ENCODE peak calls at places on chromosomes 6 and 20, in five cellular contexts. L is mesothelial cell of epicardium, B is LNCaP clone FGC, C is brain microvascular endothelial cell, X is GM12865. E is an unnamed sample.

GRCh38 chr6:35341557-35341956 is 801 bp upstream of the PPARD start:
- DNase-seq in B (no peak), L (no peak), X (peak), C (no peak), E (no peak)

GRCh38 chr6:136446579-136447182 is 103.5 kb downstream of the MAP7 start:
- DNase-seq in L (no peak), C (no peak), X (no peak), B (no peak), E (no peak)

GRCh38 chr6:122604676-122605075 is 5.5 kb upstream of the PKIB start:
- DNase-seq in B (no peak), L (no peak), C (no peak), X (no peak), E (no peak)

GRCh38 chr6:13488015-13488895 is 855 bp upstream of the GFOD1 start:
- DNase-seq in L (no peak), X (peak), C (peak), B (no peak), E (no peak)

GRCh38 chr6:113893866-113894265 is 36.7 kb downstream of the MARCKS start:
- DNase-seq in B (no peak), X (no peak), L (no peak), C (no peak), E (no peak)

GRCh38 chr6:144710207-144710606 is 425.1 kb downstream of the UTRN start:
- DNase-seq in X (no peak), C (peak), B (no peak), L (no peak), E (no peak)

GRCh38 chr6:134676307-134677281 is 273.3 kb downstream of the ALDH8A1 start:
- DNase-seq in X (no peak), L (no peak), C (peak), B (no peak), E (no peak)

GRCh38 chr6:11277275-11278206 is 45.1 kb upstream of the NEDD9 start:
- DNase-seq in X (peak), L (no peak), C (peak), B (no peak), E (no peak)

GRCh38 chr20:44737116-44737515 is 8.5 kb upstream of the KCNK15 start:
- DNase-seq in B (no peak), X (no peak), L (no peak), C (no peak), E (no peak)

GRCh38 chr6:89989742-89990141 is 95.5 kb downstream of the GJA10 start:
- DNase-seq in C (peak), B (no peak), X (no peak), L (no peak), E (no peak)

GRCh38 chr6:20705741-20706140 is 171.5 kb downstream of the CDKAL1 start:
- DNase-seq in B (no peak), L (no peak), X (peak), C (no peak), E (no peak)

GRCh38 chr6:107657755-107658461 is 166.2 kb downstream of the SCML4 start:
- DNase-seq in B (no peak), X (peak), L (no peak), C (peak), E (no peak)

GRCh38 chr6:135161411-135161810 is 19.7 kb upstream of the MYB start:
- DNase-seq in X (no peak), B (no peak), C (no peak), L (no peak), E (no peak)

GRCh38 chr6:35737413-35738211 is 780 bp downstream of the ARMC12 start:
- DNase-seq in L (no peak), X (peak), B (peak), C (peak), E (no peak)

GRCh38 chr6:34391023-34391485 is 1.4 kb downstream of the NUDT3 start:
- DNase-seq in X (peak), L (no peak), C (peak), B (peak), E (no peak)

GRCh38 chr6:75449625-75450206 is 43.9 kb downstream of the FILIP1 start:
- DNase-seq in B (no peak), C (no peak), X (no peak), L (no peak), E (no peak)

GRCh38 chr6:77424761-77425160 is 38.5 kb downstream of the HTR1B start:
- DNase-seq in C (no peak), B (no peak), L (no peak), X (no peak), E (no peak)

GRCh38 chr6:34964564-34964963 is 75.5 kb downstream of the ANKS1A start:
- DNase-seq in C (no peak), B (no peak), X (no peak), L (no peak), E (no peak)

GRCh38 chr6:36788768-36789167 is 50.5 kb downstream of the CPNE5 start:
- DNase-seq in C (no peak), X (no peak), B (no peak), L (no peak), E (no peak)

GRCh38 chr6:68958327-68958726 is 323.2 kb downstream of the ADGRB3 start:
- DNase-seq in L (no peak), C (no peak), X (peak), B (no peak), E (no peak)

GRCh38 chr6:98352348-98352747 is 482.0 kb upstream of the POU3F2 start:
- DNase-seq in C (no peak), L (no peak), B (no peak), X (no peak), E (no peak)

GRCh38 chr6:69801225-69801624 is 4.4 kb upstream of the LMBRD1 start:
- DNase-seq in X (no peak), B (no peak), C (no peak), L (no peak), E (no peak)

GRCh38 chr6:120569689-120570088 is 764.6 kb downstream of the TBC1D32 start:
- DNase-seq in B (no peak), X (no peak), C (no peak), L (no peak), E (no peak)

GRCh38 chr6:168886964-168887363 is 366.7 kb downstream of the THBS2 start:
- DNase-seq in X (no peak), L (no peak), C (no peak), B (no peak), E (no peak)

GRCh38 chr6:167573461-167574215 is 248.8 kb downstream of the TTLL2 start:
- DNase-seq in B (no peak), X (no peak), L (peak), C (no peak), E (no peak)

GRCh38 chr20:32560482-32560988 is 24.6 kb downstream of the NOL4L start:
- DNase-seq in X (no peak), L (no peak), B (no peak), C (no peak), E (no peak)

DNA sequence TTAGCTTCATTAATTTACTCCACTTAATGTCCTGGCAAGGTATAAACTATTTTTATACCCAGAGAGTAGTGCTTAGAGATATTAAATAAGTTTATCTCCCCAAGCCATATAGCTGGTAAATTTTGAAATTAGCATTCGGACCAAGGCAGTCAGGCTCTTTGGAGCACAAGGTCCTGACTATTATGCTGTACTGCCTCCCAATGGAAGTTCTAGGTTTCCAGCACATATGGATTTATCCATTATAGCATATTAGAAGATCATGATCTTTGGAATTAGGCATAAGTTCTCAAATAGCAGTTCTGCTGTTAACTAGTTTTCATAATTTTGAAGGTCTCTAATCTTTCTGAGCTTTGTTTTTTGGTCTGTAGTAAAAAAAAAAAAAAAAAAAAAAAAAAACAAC is 835.3 kb upstream of the EPHA7 start:
- DNase-seq in L (no peak), C (peak), X (no peak), B (peak), E (no peak)
- TF ChIP-seq CTCF in L (no peak), C (peak), X (no peak), B (peak), E (peak)

GRCh38 chr6:101650402-101651100 is 257.0 kb downstream of the GRIK2 start:
- DNase-seq in X (no peak), B (no peak), L (no peak), C (no peak), E (no peak)

GRCh38 chr6:101640131-101640530 is 246.6 kb downstream of the GRIK2 start:
- DNase-seq in B (no peak), C (no peak), L (no peak), X (no peak), E (no peak)

GRCh38 chr6:101645770-101646169 is 252.3 kb downstream of the GRIK2 start:
- DNase-seq in X (no peak), L (no peak), B (no peak), C (no peak), E (no peak)
- TF ChIP-seq CTCF in X (no peak), L (no peak), B (peak), C (no peak), E (peak)

GRCh38 chr6:30942338-30943060 is 1.7 kb downstream of the MUCL3 start:
- DNase-seq in L (peak), X (no peak), B (peak), C (peak), E (peak)
- TF ChIP-seq CTCF in L (no peak), X (no peak), B (peak), C (peak), E (peak)

DNA sequence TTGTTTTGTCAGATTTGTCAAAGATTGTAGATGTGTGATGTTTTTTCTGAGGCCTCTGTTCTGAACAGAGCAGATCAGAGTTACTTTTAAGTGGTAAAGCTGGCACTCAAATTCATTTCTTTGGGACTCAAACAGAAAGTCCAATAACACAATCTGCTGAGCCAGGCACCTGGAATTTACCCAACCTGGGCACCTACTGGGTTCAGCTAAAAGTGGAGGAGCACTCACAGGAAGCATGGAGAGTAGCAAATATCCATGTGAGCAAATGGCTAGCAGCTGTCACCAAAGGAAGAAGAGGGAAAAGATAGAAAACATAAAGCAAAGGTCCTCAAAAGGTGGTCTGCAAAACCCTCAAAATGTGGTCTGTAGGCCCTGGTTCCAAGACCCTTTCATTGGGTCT is 116.8 kb downstream of the FIG4 start:
- DNase-seq in C (no peak), L (no peak), B (no peak), X (no peak), E (no peak)
- TF ChIP-seq CTCF in C (no peak), L (no peak), B (no peak), X (no peak), E (no peak)

GRCh38 chr6:16471898-16472297 is 233.5 kb downstream of the GMPR start:
- DNase-seq in C (no peak), L (no peak), X (peak), B (no peak), E (no peak)

GRCh38 chr6:16471222-16471784 is 232.9 kb downstream of the GMPR start:
- DNase-seq in B (no peak), X (peak), C (peak), L (no peak), E (no peak)

GRCh38 chr6:16473184-16473907 is 235.0 kb downstream of the GMPR start:
- DNase-seq in L (no peak), B (no peak), X (peak), C (no peak), E (no peak)

GRCh38 chr6:16473908-16474791 is 235.8 kb downstream of the GMPR start:
- DNase-seq in L (no peak), B (no peak), X (peak), C (no peak), E (no peak)

DNA sequence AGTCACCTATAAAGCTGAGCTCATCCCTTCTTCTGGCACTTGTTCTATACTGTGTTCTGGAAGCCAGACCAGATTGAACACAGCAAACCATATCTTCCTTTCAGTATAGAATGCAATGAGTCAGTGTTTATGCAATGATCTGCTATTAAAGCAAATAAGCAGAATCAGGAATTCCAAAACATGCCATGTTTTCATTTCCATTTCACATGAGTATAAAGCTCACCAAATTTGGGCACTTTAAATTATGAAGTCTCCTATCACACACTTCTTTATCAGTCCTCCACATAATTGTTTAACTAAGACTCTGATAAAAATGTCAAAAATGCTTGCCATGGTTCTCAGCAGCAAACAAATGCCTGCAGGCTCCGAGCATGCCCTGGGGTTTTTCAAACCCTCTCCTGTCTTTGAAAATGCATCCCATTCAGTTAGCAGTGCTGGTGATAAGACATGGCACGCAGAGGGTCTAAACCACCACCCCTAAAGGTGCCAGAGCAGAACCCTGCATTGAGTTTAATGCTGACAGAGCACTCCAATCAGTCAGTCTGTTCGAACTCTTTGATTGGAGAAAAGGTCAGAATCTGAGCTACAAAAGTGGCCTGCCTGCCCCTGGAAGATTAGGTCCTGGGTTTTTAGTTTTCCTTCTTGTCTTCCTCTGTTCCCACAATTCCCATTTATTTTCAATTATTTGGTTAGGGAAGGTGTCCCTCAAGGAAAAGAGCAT is 234.1 kb downstream of the GMPR start:
- DNase-seq in L (no peak), C (peak), B (no peak), X (peak), E (no peak)
- TF ChIP-seq CTCF in L (no peak), C (no peak), B (no peak), X (no peak), E (no peak)

DNA sequence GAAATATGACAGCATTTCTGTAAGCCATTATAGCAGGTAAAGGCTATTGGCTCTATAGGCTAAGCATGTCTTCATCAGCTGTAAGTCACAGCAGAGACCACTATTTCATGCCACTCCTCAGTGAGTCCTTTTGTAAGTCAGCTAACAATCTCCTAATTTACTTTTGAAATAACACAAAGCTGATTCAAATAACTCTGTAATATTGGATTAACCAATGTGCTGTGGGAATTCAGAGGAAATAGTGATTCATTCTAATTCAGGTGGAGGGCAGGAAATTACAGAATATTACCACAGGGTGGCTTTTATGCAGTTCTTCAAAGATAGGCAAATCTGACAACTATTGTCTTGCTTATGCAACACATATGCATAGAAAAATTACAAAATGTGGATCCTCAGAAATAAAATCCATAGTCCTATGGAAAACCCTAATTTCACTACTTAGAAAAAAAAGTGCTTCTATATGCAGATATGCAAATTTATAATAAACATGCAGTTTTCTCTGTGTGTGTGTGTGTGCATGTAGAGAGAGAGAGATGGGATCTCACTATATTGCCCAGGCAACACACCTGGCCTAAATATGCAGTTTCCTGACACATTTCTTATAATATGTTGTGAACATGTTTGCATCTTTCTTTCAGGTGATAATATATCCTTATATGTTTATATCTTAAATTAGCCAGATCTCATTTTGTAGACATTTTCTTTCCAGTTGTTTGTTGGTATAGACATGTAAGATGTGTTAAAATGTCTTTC is 4.8 kb upstream of the SMIM28 start:
- DNase-seq in C (peak), L (no peak), B (no peak), X (no peak), E (no peak)
- TF ChIP-seq CTCF in C (peak), L (no peak), B (no peak), X (no peak), E (peak)

E was measured in chondrocyte.